ENCODE peak calls at places on chromosomes 6 and 20, in seven cellular contexts. One of them, this sample, is unnamed.

GRCh38 chr6:84763397-84764331 is 734 bp downstream of the TBX18 start:
- DNase-seq in HCT116: peak
- DNase-seq in sigmoid colon: peak
- DNase-seq in transverse colon: no peak
- DNase-seq in stomach: no peak
- DNase-seq in Panc1: peak
- DNase-seq in endothelial cell of umbilical vein: peak
- DNase-seq in this sample: no peak

GRCh38 chr20:10521068-10521834 is 86.1 kb downstream of the SLX4IP start:
- DNase-seq in transverse colon: no peak
- DNase-seq in HCT116: no peak
- DNase-seq in stomach: no peak
- DNase-seq in endothelial cell of umbilical vein: peak
- DNase-seq in sigmoid colon: peak
- DNase-seq in Panc1: no peak
- DNase-seq in this sample: no peak

GRCh38 chr20:56626367-56627121 is 2.6 kb upstream of the TFAP2C start:
- DNase-seq in Panc1: no peak
- DNase-seq in sigmoid colon: peak
- DNase-seq in stomach: no peak
- DNase-seq in endothelial cell of umbilical vein: no peak
- DNase-seq in HCT116: peak
- DNase-seq in transverse colon: peak
- DNase-seq in this sample: no peak

GRCh38 chr6:89667872-89668556 is 29.5 kb upstream of the LYRM2 start:
- DNase-seq in endothelial cell of umbilical vein: peak
- DNase-seq in transverse colon: no peak
- DNase-seq in stomach: no peak
- DNase-seq in Panc1: no peak
- DNase-seq in sigmoid colon: no peak
- DNase-seq in HCT116: no peak
- DNase-seq in this sample: no peak

GRCh38 chr20:48215536-48215935 is 430.3 kb upstream of the SULF2 start:
- DNase-seq in Panc1: no peak
- DNase-seq in HCT116: no peak
- DNase-seq in stomach: no peak
- DNase-seq in sigmoid colon: no peak
- DNase-seq in transverse colon: peak
- DNase-seq in endothelial cell of umbilical vein: no peak
- DNase-seq in this sample: no peak

GRCh38 chr6:28944412-28945006 is 20.7 kb upstream of the TRIM27 start:
- DNase-seq in Panc1: peak
- DNase-seq in endothelial cell of umbilical vein: peak
- DNase-seq in transverse colon: peak
- DNase-seq in HCT116: no peak
- DNase-seq in sigmoid colon: peak
- DNase-seq in stomach: peak
- DNase-seq in this sample: no peak

GRCh38 chr6:85129881-85130280 is 320.0 kb upstream of the NT5E start:
- DNase-seq in HCT116: no peak
- DNase-seq in Panc1: no peak
- DNase-seq in sigmoid colon: no peak
- DNase-seq in transverse colon: no peak
- DNase-seq in stomach: no peak
- DNase-seq in endothelial cell of umbilical vein: no peak
- DNase-seq in this sample: no peak

GRCh38 chr6:106508836-106509235 is 120.5 kb downstream of the RTN4IP1 start:
- DNase-seq in Panc1: no peak
- DNase-seq in HCT116: no peak
- DNase-seq in endothelial cell of umbilical vein: no peak
- DNase-seq in stomach: no peak
- DNase-seq in transverse colon: no peak
- DNase-seq in sigmoid colon: no peak
- DNase-seq in this sample: no peak

GRCh38 chr6:130517444-130517931 is 151.7 kb downstream of the TMEM200A start:
- DNase-seq in endothelial cell of umbilical vein: no peak
- DNase-seq in transverse colon: no peak
- DNase-seq in stomach: no peak
- DNase-seq in HCT116: peak
- DNase-seq in sigmoid colon: no peak
- DNase-seq in Panc1: no peak
- DNase-seq in this sample: no peak

GRCh38 chr6:45192556-45192955 is 135.6 kb upstream of the RUNX2 start:
- DNase-seq in endothelial cell of umbilical vein: no peak
- DNase-seq in transverse colon: no peak
- DNase-seq in sigmoid colon: no peak
- DNase-seq in stomach: no peak
- DNase-seq in Panc1: no peak
- DNase-seq in HCT116: no peak
- DNase-seq in this sample: no peak

GRCh38 chr6:25397406-25397805 is 118.2 kb downstream of the CARMIL1 start:
- DNase-seq in sigmoid colon: no peak
- DNase-seq in stomach: no peak
- DNase-seq in endothelial cell of umbilical vein: no peak
- DNase-seq in HCT116: no peak
- DNase-seq in transverse colon: no peak
- DNase-seq in Panc1: no peak
- DNase-seq in this sample: no peak

GRCh38 chr6:139151425-139152087 is 16.7 kb downstream of the HECA start:
- DNase-seq in stomach: no peak
- DNase-seq in HCT116: no peak
- DNase-seq in transverse colon: no peak
- DNase-seq in Panc1: no peak
- DNase-seq in endothelial cell of umbilical vein: no peak
- DNase-seq in sigmoid colon: no peak
- DNase-seq in this sample: no peak

GRCh38 chr6:139152892-139153271 is 18.0 kb downstream of the HECA start:
- DNase-seq in transverse colon: no peak
- DNase-seq in stomach: no peak
- DNase-seq in sigmoid colon: no peak
- DNase-seq in Panc1: no peak
- DNase-seq in HCT116: no peak
- DNase-seq in endothelial cell of umbilical vein: no peak
- DNase-seq in this sample: no peak

GRCh38 chr6:139149383-139149782 is 14.5 kb downstream of the HECA start:
- DNase-seq in HCT116: no peak
- DNase-seq in endothelial cell of umbilical vein: no peak
- DNase-seq in stomach: no peak
- DNase-seq in sigmoid colon: no peak
- DNase-seq in Panc1: no peak
- DNase-seq in transverse colon: no peak
- DNase-seq in this sample: no peak

GRCh38 chr6:139152088-139152891 is 17.4 kb downstream of the HECA start:
- DNase-seq in stomach: no peak
- DNase-seq in transverse colon: no peak
- DNase-seq in HCT116: no peak
- DNase-seq in Panc1: no peak
- DNase-seq in sigmoid colon: no peak
- DNase-seq in endothelial cell of umbilical vein: peak
- DNase-seq in this sample: no peak

DNA sequence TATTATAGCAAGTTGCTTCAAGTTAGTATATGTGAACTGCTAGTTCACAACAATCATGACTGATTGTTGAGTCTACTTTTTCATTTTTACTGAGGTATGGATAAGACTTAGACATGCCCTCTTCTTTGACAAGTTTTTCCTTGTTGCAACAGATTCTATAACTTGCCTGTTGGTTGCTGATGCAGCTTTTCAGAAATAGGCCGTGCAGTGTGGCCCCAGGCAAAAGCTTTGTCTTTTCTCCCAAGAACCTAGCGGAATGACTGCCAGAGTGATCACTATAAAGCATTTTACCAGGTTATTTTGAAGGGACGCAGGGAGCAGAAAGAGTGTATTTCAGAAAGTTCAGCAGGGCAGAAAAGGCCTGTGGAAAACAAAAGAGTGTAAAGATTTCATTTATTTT is 16.0 kb downstream of the HECA start:
- DNase-seq in Panc1: no peak
- DNase-seq in transverse colon: no peak
- DNase-seq in HCT116: no peak
- DNase-seq in stomach: no peak
- DNase-seq in endothelial cell of umbilical vein: no peak
- DNase-seq in sigmoid colon: no peak
- DNase-seq in this sample: no peak
- TF ChIP-seq POLR2AphosphoS5 in Panc1: no peak
- TF ChIP-seq POLR2AphosphoS5 in transverse colon: no peak
- TF ChIP-seq POLR2AphosphoS5 in HCT116: no peak
- TF ChIP-seq POLR2AphosphoS5 in stomach: no peak
- TF ChIP-seq POLR2AphosphoS5 in endothelial cell of umbilical vein: no peak
- TF ChIP-seq POLR2AphosphoS5 in sigmoid colon: no peak
- TF ChIP-seq POLR2AphosphoS5 in this sample: no peak

DNA sequence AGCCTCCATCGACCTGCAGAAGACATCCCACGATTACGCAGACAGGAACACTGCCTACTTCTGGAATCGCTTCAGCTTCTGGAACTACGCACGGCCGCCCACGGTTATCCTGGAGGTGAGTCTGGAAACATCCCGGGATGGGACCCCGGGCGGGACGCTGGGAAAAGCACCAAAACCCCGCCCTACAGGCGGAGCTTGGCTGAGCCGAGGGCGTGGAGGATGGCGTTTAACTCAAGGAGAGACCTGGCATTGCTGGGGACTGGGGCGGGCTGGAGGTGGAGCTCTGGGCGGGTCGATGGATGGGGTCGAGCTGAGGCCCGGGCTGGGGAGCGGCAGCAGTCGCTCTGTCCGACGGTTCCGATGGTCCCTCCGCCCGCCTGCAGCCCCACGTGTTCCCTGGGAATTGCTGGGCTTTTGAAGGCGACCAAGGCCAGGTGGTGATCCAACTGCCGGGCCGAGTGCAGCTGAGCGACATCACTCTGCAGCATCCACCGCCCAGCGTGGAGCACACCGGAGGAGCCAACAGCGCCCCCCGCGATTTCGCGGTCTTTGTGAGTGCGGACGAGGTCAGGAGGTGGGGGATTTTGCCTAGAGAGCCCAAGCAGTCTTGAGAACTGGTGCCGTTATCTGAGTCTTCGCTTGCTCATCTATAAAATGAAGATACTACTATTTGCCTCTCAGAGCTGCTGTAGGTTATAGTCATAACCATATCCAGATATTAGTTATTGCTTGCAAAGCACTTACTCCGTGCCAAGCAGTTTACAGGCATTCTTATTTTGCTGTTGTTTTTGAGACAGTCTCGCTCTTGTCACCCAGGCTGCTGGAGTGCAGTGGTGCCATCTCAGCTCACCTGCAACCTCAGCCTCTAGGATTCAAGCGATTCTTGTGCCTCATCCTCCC is 3.8 kb downstream of the SPAG4 start:
- DNase-seq in HCT116: peak
- DNase-seq in stomach: peak
- DNase-seq in endothelial cell of umbilical vein: peak
- DNase-seq in transverse colon: peak
- DNase-seq in Panc1: peak
- DNase-seq in sigmoid colon: peak
- DNase-seq in this sample: peak
- TF ChIP-seq CTCF in HCT116: no peak
- TF ChIP-seq CTCF in stomach: no peak
- TF ChIP-seq CTCF in endothelial cell of umbilical vein: peak
- TF ChIP-seq CTCF in transverse colon: peak
- TF ChIP-seq CTCF in Panc1: peak
- TF ChIP-seq CTCF in sigmoid colon: peak
- TF ChIP-seq CTCF in this sample: peak

DNA sequence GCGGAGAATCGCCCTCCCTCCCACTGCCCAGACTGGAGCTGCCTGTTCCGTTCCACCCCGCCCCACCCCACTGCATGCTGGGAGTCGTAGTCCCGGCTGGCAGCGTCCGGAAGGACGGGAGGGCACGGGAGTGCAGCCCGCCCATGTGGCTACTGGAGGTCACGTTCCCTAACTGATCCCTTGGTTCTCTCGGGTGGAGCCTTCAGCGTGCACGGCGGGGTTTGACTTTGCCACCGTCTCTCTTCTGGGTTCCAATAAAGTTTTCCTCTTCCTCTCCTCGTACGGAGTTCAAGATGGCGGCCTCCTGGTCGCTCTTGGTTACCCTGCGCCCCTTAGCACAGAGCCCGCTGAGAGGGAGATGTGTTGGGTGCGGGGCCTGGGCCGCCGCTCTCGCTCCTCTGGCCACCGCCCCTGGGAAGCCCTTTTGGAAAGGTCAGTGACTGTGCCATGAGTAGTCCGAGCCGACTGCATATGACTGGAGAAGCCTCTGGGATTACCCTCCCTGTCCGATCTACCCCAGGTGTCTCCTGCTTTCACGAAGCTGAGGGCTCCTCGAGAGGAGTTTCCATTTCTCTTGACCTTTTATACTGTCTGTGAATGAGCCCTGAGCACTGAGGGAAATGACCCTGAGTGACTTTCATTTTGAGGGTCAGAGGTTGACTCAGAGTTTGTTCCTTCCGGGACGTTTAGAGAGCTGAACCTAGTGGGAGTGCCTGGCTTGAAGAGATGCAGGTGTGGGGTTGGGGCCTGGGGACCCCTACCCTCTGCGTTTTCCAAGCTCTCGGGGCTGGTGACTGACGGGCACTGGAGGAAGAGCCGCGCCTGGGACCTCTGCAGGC is at the start of gene AFG1L:
- DNase-seq in endothelial cell of umbilical vein: peak
- DNase-seq in Panc1: peak
- DNase-seq in stomach: peak
- DNase-seq in transverse colon: peak
- DNase-seq in HCT116: peak
- DNase-seq in sigmoid colon: peak
- DNase-seq in this sample: peak
- TF ChIP-seq POLR2AphosphoS5 in endothelial cell of umbilical vein: peak
- TF ChIP-seq POLR2AphosphoS5 in Panc1: peak
- TF ChIP-seq POLR2AphosphoS5 in stomach: peak
- TF ChIP-seq POLR2AphosphoS5 in transverse colon: peak
- TF ChIP-seq POLR2AphosphoS5 in HCT116: peak
- TF ChIP-seq POLR2AphosphoS5 in sigmoid colon: peak
- TF ChIP-seq POLR2AphosphoS5 in this sample: peak

GRCh38 chr20:37757550-37757949 is 63.7 kb downstream of the CTNNBL1 start:
- DNase-seq in sigmoid colon: no peak
- DNase-seq in stomach: no peak
- DNase-seq in Panc1: no peak
- DNase-seq in transverse colon: no peak
- DNase-seq in endothelial cell of umbilical vein: no peak
- DNase-seq in HCT116: no peak
- DNase-seq in this sample: no peak
- TF ChIP-seq CTCF in sigmoid colon: no peak
- TF ChIP-seq CTCF in stomach: no peak
- TF ChIP-seq CTCF in Panc1: no peak
- TF ChIP-seq CTCF in transverse colon: no peak
- TF ChIP-seq CTCF in endothelial cell of umbilical vein: no peak
- TF ChIP-seq CTCF in HCT116: no peak
- TF ChIP-seq CTCF in this sample: no peak

GRCh38 chr6:73451166-73452106 is 661 bp downstream of the CGAS start:
- DNase-seq in endothelial cell of umbilical vein: peak
- DNase-seq in sigmoid colon: peak
- DNase-seq in Panc1: peak
- DNase-seq in HCT116: no peak
- DNase-seq in transverse colon: peak
- DNase-seq in stomach: peak
- DNase-seq in this sample: no peak
- TF ChIP-seq POLR2AphosphoS5 in endothelial cell of umbilical vein: no peak
- TF ChIP-seq POLR2AphosphoS5 in sigmoid colon: peak
- TF ChIP-seq POLR2AphosphoS5 in Panc1: no peak
- TF ChIP-seq POLR2AphosphoS5 in HCT116: no peak
- TF ChIP-seq POLR2AphosphoS5 in transverse colon: no peak
- TF ChIP-seq POLR2AphosphoS5 in stomach: no peak
- TF ChIP-seq POLR2AphosphoS5 in this sample: peak

GRCh38 chr20:3407426-3408250 is at the start of gene DNAAF9:
- DNase-seq in HCT116: peak
- DNase-seq in Panc1: no peak
- DNase-seq in stomach: peak
- DNase-seq in sigmoid colon: peak
- DNase-seq in transverse colon: peak
- DNase-seq in endothelial cell of umbilical vein: peak
- DNase-seq in this sample: peak
- TF ChIP-seq CTCF in HCT116: no peak
- TF ChIP-seq CTCF in Panc1: peak
- TF ChIP-seq CTCF in stomach: no peak
- TF ChIP-seq CTCF in sigmoid colon: no peak
- TF ChIP-seq CTCF in transverse colon: peak
- TF ChIP-seq CTCF in endothelial cell of umbilical vein: peak
- TF ChIP-seq CTCF in this sample: peak

GRCh38 chr6:140571139-140571538 is 1196.7 kb upstream of the CITED2 start:
- DNase-seq in Panc1: no peak
- DNase-seq in stomach: no peak
- DNase-seq in endothelial cell of umbilical vein: no peak
- DNase-seq in sigmoid colon: no peak
- DNase-seq in HCT116: no peak
- DNase-seq in transverse colon: no peak
- DNase-seq in this sample: no peak
- TF ChIP-seq POLR2AphosphoS5 in Panc1: no peak
- TF ChIP-seq POLR2AphosphoS5 in stomach: no peak
- TF ChIP-seq POLR2AphosphoS5 in endothelial cell of umbilical vein: no peak
- TF ChIP-seq POLR2AphosphoS5 in sigmoid colon: no peak
- TF ChIP-seq POLR2AphosphoS5 in HCT116: no peak
- TF ChIP-seq POLR2AphosphoS5 in transverse colon: no peak
- TF ChIP-seq POLR2AphosphoS5 in this sample: no peak